ENCODE peak calls at places on chromosomes 7 and 10, in eight cellular contexts. N is endodermal cell; O is GM23248; X is stimulated activated CD4-positive, alpha-beta T cell treated with anti-CD3 and anti-CD28 coated beads, Interleukin-2, amount 100 ng/mL, for 48 hours; E is NCI-H524 treated with DMSO at 0.1 percent for 48 hours; T is GM03348; P is IMR-90; M is left ventricle myocardium inferior. K is an unnamed sample.

GRCh38 chr10:103921750-103922195 is 3.8 kb upstream of the STN1 start:
- DNase-seq in M (no peak), P (peak), E (no peak), X (no peak), N (peak), T (no peak), O (peak), K (peak)

GRCh38 chr7:7698930-7699329 is 19.5 kb downstream of the RPA3 start:
- DNase-seq in E (no peak), X (no peak), O (no peak), N (no peak), T (no peak), M (peak), P (no peak), K (no peak)

GRCh38 chr7:44791278-44792219 is 4.9 kb upstream of the PPIA start:
- DNase-seq in P (peak), X (no peak), M (no peak), E (no peak), T (peak), O (peak), N (no peak), K (no peak)

GRCh38 chr10:126240483-126240882 is 147.8 kb downstream of the ADAM12 start:
- DNase-seq in E (no peak), N (peak), O (no peak), M (no peak), P (no peak), X (no peak), T (no peak), K (no peak)

GRCh38 chr7:57426629-57427003 is 23.4 kb upstream of the ZNF716 start:
- DNase-seq in O (no peak), M (no peak), X (no peak), T (no peak), P (no peak), N (no peak), E (no peak), K (no peak)

GRCh38 chr10:86648706-86649426 is 5.5 kb upstream of the OPN4 start:
- DNase-seq in P (peak), X (no peak), N (peak), M (peak), E (no peak), O (peak), T (peak), K (no peak)

GRCh38 chr7:148147438-148147837 is 443.1 kb upstream of the C7orf33 start:
- DNase-seq in T (no peak), P (no peak), M (no peak), O (no peak), X (no peak), E (no peak), N (no peak), K (no peak)

GRCh38 chr7:89029864-89030263 is 234.3 kb upstream of the TEX47 start:
- DNase-seq in N (no peak), O (no peak), E (no peak), M (no peak), X (no peak), T (no peak), P (no peak), K (no peak)

GRCh38 chr7:132250480-132251326 is 325.6 kb downstream of the PLXNA4 start:
- DNase-seq in P (no peak), X (no peak), O (no peak), E (no peak), M (no peak), T (no peak), N (peak), K (no peak)

GRCh38 chr7:131627589-131628212 is 71.3 kb upstream of the PODXL start:
- DNase-seq in E (no peak), X (no peak), P (no peak), T (no peak), N (peak), M (no peak), O (no peak), K (no peak)

GRCh38 chr10:125866421-125867029 is 14.6 kb downstream of the DHX32 start:
- DNase-seq in P (no peak), X (no peak), O (no peak), E (no peak), N (no peak), M (no peak), T (no peak), K (no peak)

GRCh38 chr10:103139803-103140202 is 53.3 kb downstream of the NT5C2 start:
- DNase-seq in M (no peak), N (no peak), E (no peak), T (no peak), X (no peak), O (no peak), P (no peak), K (no peak)

GRCh38 chr7:4692055-4692454 is 10.0 kb downstream of the FOXK1 start:
- DNase-seq in N (no peak), T (peak), P (no peak), E (no peak), O (peak), M (no peak), X (no peak), K (no peak)

GRCh38 chr10:122407375-122408125 is 33.0 kb downstream of the PLEKHA1 start:
- DNase-seq in P (no peak), N (no peak), E (no peak), M (no peak), X (peak), O (peak), T (peak), K (no peak)

GRCh38 chr7:80439894-80440811 is 71.7 kb downstream of the GNAT3 start:
- DNase-seq in X (no peak), M (no peak), P (peak), O (peak), T (peak), N (no peak), E (no peak), K (no peak)

GRCh38 chr10:4174197-4174596 is 389.2 kb upstream of the KLF6 start:
- DNase-seq in M (no peak), E (no peak), O (no peak), P (no peak), X (no peak), T (no peak), N (peak), K (no peak)

GRCh38 chr7:51313276-51314035 is 3.2 kb downstream of the COBL start:
- DNase-seq in T (no peak), X (no peak), M (no peak), E (no peak), N (peak), P (no peak), O (no peak), K (no peak)

GRCh38 chr10:22148956-22149355 is 68.9 kb downstream of the EBLN1 start:
- DNase-seq in E (no peak), T (no peak), M (no peak), P (peak), X (no peak), N (no peak), O (peak), K (no peak)